ENCODE peak calls at places on chromosomes 12 and 14, in six cellular contexts. A is aorta; U is central memory CD4-positive, alpha-beta T cell; J is occipital lobe; O is foreskin melanocyte; I is stimulated activated CD4-positive, alpha-beta T cell treated with anti-CD3 and anti-CD28 coated beads, Interleukin-15, amount 100 ng/mL, for 1 hour. G is an unnamed sample.

GRCh38 chr14:56687123-56687522 is 107.5 kb downstream of the TMEM260 start:
- DNase-seq in A (no peak), I (no peak), O (no peak), J (no peak), U (no peak), G (no peak)

GRCh38 chr12:21828111-21828775 is 53.7 kb upstream of the KCNJ8 start:
- DNase-seq in O (no peak), I (no peak), U (no peak), J (no peak), A (no peak), G (no peak)

GRCh38 chr14:94844593-94844992 is 74.7 kb upstream of the GSC start:
- DNase-seq in J (no peak), A (no peak), U (no peak), O (no peak), I (no peak), G (no peak)

GRCh38 chr12:96831346-96831745 is 75.7 kb upstream of the NEDD1 start:
- DNase-seq in A (no peak), O (no peak), I (no peak), J (no peak), U (no peak), G (no peak)

GRCh38 chr12:120110550-120111501 is 5.7 kb downstream of the RAB35 start:
- DNase-seq in U (peak), J (no peak), O (no peak), A (peak), I (no peak), G (no peak)

GRCh38 chr12:66428261-66428660 is 126.0 kb downstream of the HELB start:
- DNase-seq in O (peak), J (no peak), A (no peak), I (no peak), U (no peak), G (no peak)

GRCh38 chr14:65279958-65280357 is 132.6 kb upstream of the FUT8 start:
- DNase-seq in U (no peak), I (no peak), A (no peak), O (no peak), J (no peak), G (no peak)

GRCh38 chr12:19759229-19759628 is 319.9 kb downstream of the AEBP2 start:
- DNase-seq in A (no peak), O (no peak), J (no peak), I (no peak), U (no peak), G (no peak)

GRCh38 chr12:16587110-16587453 is 18.9 kb downstream of the LMO3 start:
- DNase-seq in I (no peak), J (no peak), U (no peak), O (no peak), A (no peak), G (no peak)

GRCh38 chr12:127570793-127571360 is 696.1 kb upstream of the TMEM132C start:
- DNase-seq in A (no peak), U (no peak), I (no peak), O (no peak), J (no peak), G (no peak)

GRCh38 chr12:105724651-105725050 is 394.2 kb downstream of the C12orf75 start:
- DNase-seq in O (no peak), I (no peak), U (no peak), A (no peak), J (peak), G (no peak)

GRCh38 chr12:32507559-32508276 is 108.4 kb downstream of the FGD4 start:
- DNase-seq in O (no peak), U (no peak), I (no peak), J (no peak), A (no peak), G (no peak)

GRCh38 chr12:100163416-100164152 is 20.9 kb upstream of the BLTP3B start:
- DNase-seq in J (peak), I (peak), U (peak), A (peak), O (peak), G (peak)

GRCh38 chr14:21241218-21241819 is 27.9 kb downstream of the HNRNPC start:
- DNase-seq in O (no peak), J (no peak), I (no peak), U (peak), A (no peak), G (no peak)

GRCh38 chr12:17108877-17109520 is 503.0 kb upstream of the LMO3 start:
- DNase-seq in O (no peak), A (no peak), J (no peak), I (no peak), U (no peak), G (no peak)

GRCh38 chr14:52661314-52661713 is 34.0 kb downstream of the ERO1A start:
- DNase-seq in A (no peak), U (no peak), I (no peak), O (no peak), J (no peak), G (no peak)

GRCh38 chr12:60266381-60266852 is 670.6 kb downstream of the SLC16A7 start:
- DNase-seq in J (no peak), U (no peak), A (no peak), O (no peak), I (no peak), G (no peak)

GRCh38 chr14:24078146-24078545 is 6.8 kb downstream of the CPNE6 start:
- DNase-seq in O (no peak), J (no peak), A (no peak), I (no peak), U (no peak), G (no peak)

GRCh38 chr12:3261782-3262359 is 184.7 kb downstream of the TSPAN9 start:
- DNase-seq in O (no peak), U (no peak), I (no peak), J (no peak), A (no peak), G (no peak)

GRCh38 chr12:12804432-12804886 is 8.7 kb upstream of the DDX47 start:
- DNase-seq in J (no peak), O (no peak), U (no peak), A (no peak), I (no peak), G (no peak)

GRCh38 chr12:85920324-85920947 is 46.3 kb downstream of the NTS start:
- DNase-seq in I (no peak), U (peak), A (no peak), O (peak), J (no peak), G (no peak)

GRCh38 chr12:33357181-33357580 is 82.4 kb downstream of the SYT10 start:
- DNase-seq in O (no peak), I (no peak), A (no peak), U (no peak), J (no peak), G (no peak)

GRCh38 chr12:131133994-131134393 is 180.3 kb downstream of the ADGRD1 start:
- DNase-seq in O (no peak), I (no peak), A (peak), U (no peak), J (no peak), G (no peak)

GRCh38 chr14:106493962-106494823 is 967.8 kb downstream of the TMEM121 start:
- DNase-seq in O (no peak), I (no peak), J (no peak), A (no peak), U (no peak), G (no peak)

GRCh38 chr14:44966601-44967336 is 4.8 kb downstream of the TOGARAM1 start:
- DNase-seq in A (no peak), J (no peak), U (no peak), O (no peak), I (no peak), G (no peak)

GRCh38 chr12:113512568-113512967 is 40.9 kb upstream of the LHX5 start:
- DNase-seq in U (no peak), O (no peak), A (no peak), J (no peak), I (no peak), G (no peak)

GRCh38 chr12:29756741-29757390 is 26.9 kb downstream of the TMTC1 start:
- DNase-seq in I (no peak), A (no peak), J (no peak), O (no peak), U (no peak), G (no peak)